ENCODE peak calls at places on chromosomes 3 and 15, in seven cellular contexts. M, C, F, Z, S, P and H are unnamed samples.
A peak's percentile ranks its signal among the peaks of the same experiment; 100 is the strongest.

GRCh38 chr3:58536501-58537411 is at the start of gene ACOX2:
- DNase-seq in M (no peak), C (peak; percentile 74), F (peak; percentile 80), Z (peak; percentile 59), S (peak; percentile 84), P (peak; percentile 90), H (no peak)

GRCh38 chr15:68379759-68380290 is 52.1 kb downstream of the ITGA11 start:
- DNase-seq in M (no peak), C (no peak), F (no peak), Z (no peak), S (no peak), P (peak; percentile 38), H (no peak)

GRCh38 chr3:63508775-63509174 is 143.7 kb upstream of the SNTN start:
- DNase-seq in M (no peak), C (no peak), F (no peak), Z (no peak), S (no peak), P (no peak), H (no peak)

GRCh38 chr3:17050051-17050450 is 165.3 kb downstream of the PLCL2 start:
- DNase-seq in M (no peak), C (no peak), F (no peak), Z (no peak), S (no peak), P (peak; percentile 27), H (no peak)

GRCh38 chr3:135226057-135226456 is 431.0 kb downstream of the EPHB1 start:
- DNase-seq in M (no peak), C (no peak), F (peak; percentile 61), Z (no peak), S (no peak), P (no peak), H (no peak)

GRCh38 chr15:72916939-72917338 is 133.4 kb upstream of the ADPGK start:
- DNase-seq in M (no peak), C (no peak), F (no peak), Z (no peak), S (no peak), P (peak; percentile 11), H (no peak)

GRCh38 chr3:150407818-150408231 is 273 bp upstream of the TSC22D2 start:
- DNase-seq in M (peak; percentile 95), C (peak; percentile 95), F (peak; percentile 98), Z (no peak), S (peak; percentile 98), P (peak; percentile 76), H (no peak)

GRCh38 chr15:101391431-101391830 is 96.4 kb upstream of the SNRPA1 start:
- DNase-seq in M (no peak), C (no peak), F (no peak), Z (no peak), S (no peak), P (no peak), H (no peak)

GRCh38 chr15:75672111-75672602 is 24.4 kb downstream of the SNX33 start:
- DNase-seq in M (no peak), C (no peak), F (no peak), Z (no peak), S (no peak), P (peak; percentile 39), H (no peak)

GRCh38 chr15:59918994-59919951 is 84.8 kb upstream of the FOXB1 start:
- DNase-seq in M (no peak), C (no peak), F (no peak), Z (no peak), S (no peak), P (peak; percentile 52), H (no peak)

GRCh38 chr3:133955892-133956291 is 60.2 kb upstream of the RAB6B start:
- DNase-seq in M (no peak), C (no peak), F (no peak), Z (no peak), S (no peak), P (no peak), H (no peak)

GRCh38 chr3:49022751-49023171 is 840 bp downstream of the NDUFAF3 start:
- DNase-seq in M (peak; percentile 68), C (peak; percentile 46), F (no peak), Z (no peak), S (no peak), P (no peak), H (no peak)

GRCh38 chr3:128383316-128384235 is 83.1 kb downstream of the DNAJB8 start:
- DNase-seq in M (peak; percentile 11), C (peak; percentile 85), F (peak; percentile 81), Z (peak; percentile 91), S (peak; percentile 88), P (peak; percentile 47), H (no peak)

GRCh38 chr3:32945136-32945535 is 6.3 kb upstream of the CCR4 start:
- DNase-seq in M (no peak), C (no peak), F (no peak), Z (no peak), S (no peak), P (no peak), H (no peak)

GRCh38 chr15:61228025-61228901 is 839 bp downstream of the RORA start:
- DNase-seq in M (peak; percentile 40), C (peak; percentile 15), F (no peak), Z (no peak), S (no peak), P (peak; percentile 40), H (no peak)

GRCh38 chr3:113247664-113248458 is 36.5 kb downstream of the BOC start:
- DNase-seq in M (no peak), C (no peak), F (no peak), Z (no peak), S (no peak), P (no peak), H (no peak)

GRCh38 chr3:61181874-61182273 is 69.4 kb downstream of the FHIT start:
- DNase-seq in M (peak; percentile 20), C (no peak), F (no peak), Z (no peak), S (peak; percentile 60), P (peak; percentile 7), H (no peak)

GRCh38 chr3:37855363-37855970 is 6.2 kb upstream of the CTDSPL start:
- DNase-seq in M (peak; percentile 74), C (peak; percentile 77), F (peak; percentile 87), Z (peak; percentile 85), S (peak; percentile 96), P (peak; percentile 82), H (peak; percentile 76)

GRCh38 chr3:116318370-116318769 is 126.9 kb downstream of the LSAMP start:
- DNase-seq in M (no peak), C (no peak), F (no peak), Z (no peak), S (no peak), P (no peak), H (no peak)

GRCh38 chr3:69869643-69870042 is 129.9 kb upstream of the SAMMSON start:
- DNase-seq in M (peak; percentile 18), C (no peak), F (no peak), Z (no peak), S (no peak), P (no peak), H (no peak)

GRCh38 chr15:100383302-100384107 is 41.7 kb upstream of the ADAMTS17 start:
- DNase-seq in M (peak; percentile 67), C (peak; percentile 33), F (no peak), Z (peak; percentile 65), S (peak; percentile 61), P (peak; percentile 52), H (peak; percentile 47)

DNA sequence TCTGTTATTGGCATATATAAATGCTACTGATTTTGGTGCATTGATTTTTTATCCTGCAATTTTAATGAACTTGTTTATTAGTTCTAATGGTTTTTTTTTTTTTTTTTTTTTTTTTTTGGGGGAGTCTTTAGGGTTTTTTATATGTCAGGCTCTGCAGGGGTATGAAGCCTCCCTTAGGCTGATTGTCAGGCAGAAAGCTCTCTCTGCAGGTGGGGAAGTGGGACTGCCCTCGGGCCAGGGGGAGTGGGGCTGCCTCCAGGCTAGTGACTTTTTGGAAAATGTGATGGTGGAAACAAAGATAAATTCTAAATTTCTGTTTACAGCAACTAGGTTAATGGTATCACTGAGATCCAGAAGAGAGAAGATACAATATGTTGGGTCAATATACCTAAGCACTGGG is 14.4 kb upstream of the NAALADL2 start:
- DNase-seq in M (no peak), C (no peak), F (no peak), Z (no peak), S (no peak), P (no peak), H (no peak)
- H3K4me3 ChIP-seq in M (no peak overlapping the region), C (no peak overlapping the region), F (no peak overlapping the region), Z (no peak overlapping the region), S (no peak overlapping the region), P (no peak overlapping the region), H (no peak overlapping the region)

GRCh38 chr15:90230071-90230494 is 3.7 kb downstream of the CIB1 start:
- DNase-seq in M (no peak), C (peak; percentile 87), F (no peak), Z (peak; percentile 94), S (peak; percentile 93), P (no peak), H (no peak)
- H3K36me3 ChIP-seq in M (peaks cover 6% of the 10 kb centered on the region), C (peaks cover 33% of the 10 kb centered on the region), F (no peaks in the 10 kb centered on the region), Z (peaks cover 16% of the 10 kb centered on the region), S (peaks cover 56% of the 10 kb centered on the region), P (peaks cover 28% of the 10 kb centered on the region), H (no peaks in the 10 kb centered on the region)

DNA sequence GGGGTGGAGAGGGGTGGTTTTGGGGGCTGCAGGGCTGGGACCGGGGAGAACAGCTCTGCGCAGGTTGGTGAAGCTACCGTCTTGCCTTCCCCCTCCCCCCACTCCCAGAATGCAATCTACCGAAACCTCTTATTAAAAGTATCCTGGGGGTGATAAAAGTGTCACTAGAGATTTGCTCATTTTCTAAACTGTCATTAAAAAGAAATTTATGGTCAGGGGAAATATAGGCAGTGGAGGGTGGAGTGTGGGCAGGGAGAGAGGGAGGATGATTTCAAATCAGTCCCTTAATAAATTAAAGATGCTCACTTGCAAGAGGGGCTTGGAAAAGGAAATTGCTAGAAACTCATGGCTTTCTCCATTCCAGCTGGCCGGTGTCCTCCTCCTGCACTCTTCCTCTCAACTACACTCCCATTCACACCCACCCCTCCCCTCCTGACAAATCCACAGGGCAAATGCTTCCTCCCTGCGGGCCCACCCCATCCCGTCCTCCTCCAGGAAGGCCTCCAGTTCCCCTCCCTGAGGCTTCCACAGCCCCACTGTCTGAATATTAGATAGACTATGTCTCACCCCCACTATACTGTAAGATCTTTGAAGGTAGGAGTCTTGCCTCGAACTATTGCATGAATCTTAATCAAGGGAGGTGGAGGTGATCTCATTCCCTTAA is 83.9 kb downstream of the TLE3 start:
- DNase-seq in M (no peak), C (no peak), F (no peak), Z (no peak), S (no peak), P (no peak), H (no peak)
- H3K4me3 ChIP-seq in M (no peak overlapping the region), C (no peak overlapping the region), F (no peak overlapping the region), Z (no peak overlapping the region), S (no peak overlapping the region), P (no peak overlapping the region), H (no peak overlapping the region)

GRCh38 chr15:43190178-43190577 is 5.0 kb downstream of the CCNDBP1 start:
- DNase-seq in M (no peak), C (peak; percentile 48), F (no peak), Z (peak; percentile 69), S (peak; percentile 90), P (peak; percentile 17), H (no peak)
- H3K36me3 ChIP-seq in M (peaks cover 9% of the 10 kb centered on the region), C (peaks cover 45% of the 10 kb centered on the region), F (peaks cover 9% of the 10 kb centered on the region), Z (peaks cover 28% of the 10 kb centered on the region), S (peaks cover 58% of the 10 kb centered on the region), P (peaks cover 45% of the 10 kb centered on the region), H (no peaks in the 10 kb centered on the region)